ENCODE peak calls at places on chromosome 11, in seven cellular contexts. One of them, this sample, is unnamed. For H3K9me3 and H3K4me1, the result is how much of the 10 kb centered on the place peaks cover.

GRCh38 chr11:8262552-8263108 is 1.0 kb downstream of the LMO1 start:
- DNase-seq in fibroblast of lung: peak
- DNase-seq in adrenal gland: peak
- DNase-seq in CD4-positive, alpha-beta memory T cell: no peak
- DNase-seq in IMR-90: peak
- DNase-seq in body of pancreas: peak
- DNase-seq in hepatocyte: peak
- DNase-seq in this sample: peak

GRCh38 chr11:116232364-116232801 is 540.4 kb downstream of the BUD13 start:
- DNase-seq in fibroblast of lung: peak
- DNase-seq in adrenal gland: no peak
- DNase-seq in CD4-positive, alpha-beta memory T cell: no peak
- DNase-seq in IMR-90: no peak
- DNase-seq in body of pancreas: no peak
- DNase-seq in hepatocyte: peak
- DNase-seq in this sample: no peak

GRCh38 chr11:32960553-32961164 is 55.0 kb upstream of the DEPDC7 start:
- DNase-seq in fibroblast of lung: peak
- DNase-seq in adrenal gland: no peak
- DNase-seq in CD4-positive, alpha-beta memory T cell: peak
- DNase-seq in IMR-90: peak
- DNase-seq in body of pancreas: no peak
- DNase-seq in hepatocyte: peak
- DNase-seq in this sample: no peak

GRCh38 chr11:73308003-73308962 is at the start of gene ARHGEF17:
- DNase-seq in fibroblast of lung: peak
- DNase-seq in adrenal gland: peak
- DNase-seq in CD4-positive, alpha-beta memory T cell: peak
- DNase-seq in IMR-90: peak
- DNase-seq in body of pancreas: peak
- DNase-seq in hepatocyte: peak
- DNase-seq in this sample: peak

GRCh38 chr11:74680035-74680671 is 51.1 kb downstream of the CHRDL2 start:
- DNase-seq in fibroblast of lung: no peak
- DNase-seq in adrenal gland: peak
- DNase-seq in CD4-positive, alpha-beta memory T cell: no peak
- DNase-seq in IMR-90: no peak
- DNase-seq in body of pancreas: peak
- DNase-seq in hepatocyte: no peak
- DNase-seq in this sample: peak

GRCh38 chr11:57174656-57175055 is 7.1 kb upstream of the LRRC55 start:
- DNase-seq in fibroblast of lung: no peak
- DNase-seq in adrenal gland: no peak
- DNase-seq in CD4-positive, alpha-beta memory T cell: no peak
- DNase-seq in IMR-90: no peak
- DNase-seq in body of pancreas: no peak
- DNase-seq in hepatocyte: no peak
- DNase-seq in this sample: no peak

GRCh38 chr11:47863189-47863892 is 15.2 kb upstream of the NUP160 start:
- DNase-seq in fibroblast of lung: peak
- DNase-seq in adrenal gland: no peak
- DNase-seq in CD4-positive, alpha-beta memory T cell: peak
- DNase-seq in IMR-90: peak
- DNase-seq in body of pancreas: no peak
- DNase-seq in hepatocyte: peak
- DNase-seq in this sample: no peak

GRCh38 chr11:120184371-120184945 is 26.4 kb upstream of the OAF start:
- DNase-seq in fibroblast of lung: no peak
- DNase-seq in adrenal gland: peak
- DNase-seq in CD4-positive, alpha-beta memory T cell: no peak
- DNase-seq in IMR-90: no peak
- DNase-seq in body of pancreas: peak
- DNase-seq in hepatocyte: no peak
- DNase-seq in this sample: no peak

GRCh38 chr11:73854680-73855079 is 22.0 kb downstream of the COA4 start:
- DNase-seq in fibroblast of lung: peak
- DNase-seq in adrenal gland: no peak
- DNase-seq in CD4-positive, alpha-beta memory T cell: no peak
- DNase-seq in IMR-90: peak
- DNase-seq in body of pancreas: no peak
- DNase-seq in hepatocyte: no peak
- DNase-seq in this sample: no peak

GRCh38 chr11:72832301-72833082 is 18.3 kb downstream of the ATG16L2 start:
- DNase-seq in fibroblast of lung: no peak
- DNase-seq in adrenal gland: no peak
- DNase-seq in CD4-positive, alpha-beta memory T cell: no peak
- DNase-seq in IMR-90: no peak
- DNase-seq in body of pancreas: no peak
- DNase-seq in hepatocyte: no peak
- DNase-seq in this sample: no peak

GRCh38 chr11:73299751-73300150 is 8.3 kb upstream of the ARHGEF17 start:
- DNase-seq in fibroblast of lung: no peak
- DNase-seq in adrenal gland: no peak
- DNase-seq in CD4-positive, alpha-beta memory T cell: no peak
- DNase-seq in IMR-90: no peak
- DNase-seq in body of pancreas: no peak
- DNase-seq in hepatocyte: no peak
- DNase-seq in this sample: no peak

GRCh38 chr11:11010624-11011127 is 152.8 kb upstream of the ZBED5 start:
- DNase-seq in fibroblast of lung: peak
- DNase-seq in adrenal gland: no peak
- DNase-seq in CD4-positive, alpha-beta memory T cell: no peak
- DNase-seq in IMR-90: peak
- DNase-seq in body of pancreas: no peak
- DNase-seq in hepatocyte: peak
- DNase-seq in this sample: peak

GRCh38 chr11:34653031-34653430 is 32.1 kb downstream of the EHF start:
- DNase-seq in fibroblast of lung: no peak
- DNase-seq in adrenal gland: no peak
- DNase-seq in CD4-positive, alpha-beta memory T cell: no peak
- DNase-seq in IMR-90: no peak
- DNase-seq in body of pancreas: no peak
- DNase-seq in hepatocyte: no peak
- DNase-seq in this sample: no peak

GRCh38 chr11:70644343-70645060 is 246.2 kb downstream of the CTTN start:
- DNase-seq in fibroblast of lung: no peak
- DNase-seq in adrenal gland: no peak
- DNase-seq in CD4-positive, alpha-beta memory T cell: no peak
- DNase-seq in IMR-90: no peak
- DNase-seq in body of pancreas: no peak
- DNase-seq in hepatocyte: no peak
- DNase-seq in this sample: no peak
- H3K9me3 ChIP-seq in fibroblast of lung: under half
- H3K9me3 ChIP-seq in adrenal gland: under half
- H3K9me3 ChIP-seq in CD4-positive, alpha-beta memory T cell: under half
- H3K9me3 ChIP-seq in IMR-90: under half
- H3K9me3 ChIP-seq in body of pancreas: under half
- H3K9me3 ChIP-seq in hepatocyte: under half
- H3K9me3 ChIP-seq in this sample: under half

GRCh38 chr11:68859123-68859522 is 17.4 kb upstream of the CPT1A start:
- DNase-seq in fibroblast of lung: no peak
- DNase-seq in adrenal gland: no peak
- DNase-seq in CD4-positive, alpha-beta memory T cell: no peak
- DNase-seq in IMR-90: no peak
- DNase-seq in body of pancreas: no peak
- DNase-seq in hepatocyte: no peak
- DNase-seq in this sample: no peak

GRCh38 chr11:68857037-68857586 is 15.4 kb upstream of the CPT1A start:
- DNase-seq in fibroblast of lung: no peak
- DNase-seq in adrenal gland: no peak
- DNase-seq in CD4-positive, alpha-beta memory T cell: no peak
- DNase-seq in IMR-90: no peak
- DNase-seq in body of pancreas: no peak
- DNase-seq in hepatocyte: no peak
- DNase-seq in this sample: no peak

GRCh38 chr11:68852628-68853027 is 10.9 kb upstream of the CPT1A start:
- DNase-seq in fibroblast of lung: no peak
- DNase-seq in adrenal gland: no peak
- DNase-seq in CD4-positive, alpha-beta memory T cell: no peak
- DNase-seq in IMR-90: no peak
- DNase-seq in body of pancreas: no peak
- DNase-seq in hepatocyte: no peak
- DNase-seq in this sample: no peak

GRCh38 chr11:68855205-68855978 is 13.7 kb upstream of the CPT1A start:
- DNase-seq in fibroblast of lung: peak
- DNase-seq in adrenal gland: no peak
- DNase-seq in CD4-positive, alpha-beta memory T cell: no peak
- DNase-seq in IMR-90: peak
- DNase-seq in body of pancreas: peak
- DNase-seq in hepatocyte: peak
- DNase-seq in this sample: peak

GRCh38 chr11:68854273-68854958 is 12.7 kb upstream of the CPT1A start:
- DNase-seq in fibroblast of lung: no peak
- DNase-seq in adrenal gland: no peak
- DNase-seq in CD4-positive, alpha-beta memory T cell: no peak
- DNase-seq in IMR-90: no peak
- DNase-seq in body of pancreas: no peak
- DNase-seq in hepatocyte: no peak
- DNase-seq in this sample: no peak
- H3K4me3 ChIP-seq in fibroblast of lung: no peak
- H3K4me3 ChIP-seq in adrenal gland: peak
- H3K4me3 ChIP-seq in CD4-positive, alpha-beta memory T cell: no peak
- H3K4me3 ChIP-seq in IMR-90: no peak
- H3K4me3 ChIP-seq in body of pancreas: no peak
- H3K4me3 ChIP-seq in hepatocyte: peak
- H3K4me3 ChIP-seq in this sample: peak

GRCh38 chr11:118074091-118074685 is 2.7 kb upstream of the TMPRSS4 start:
- DNase-seq in fibroblast of lung: no peak
- DNase-seq in adrenal gland: no peak
- DNase-seq in CD4-positive, alpha-beta memory T cell: no peak
- DNase-seq in IMR-90: no peak
- DNase-seq in body of pancreas: no peak
- DNase-seq in hepatocyte: no peak
- DNase-seq in this sample: no peak
- H3K4me1 ChIP-seq in fibroblast of lung: under half
- H3K4me1 ChIP-seq in adrenal gland: under half
- H3K4me1 ChIP-seq in CD4-positive, alpha-beta memory T cell: under half
- H3K4me1 ChIP-seq in IMR-90: under half
- H3K4me1 ChIP-seq in body of pancreas: under half
- H3K4me1 ChIP-seq in hepatocyte: under half
- H3K4me1 ChIP-seq in this sample: under half

GRCh38 chr11:35766651-35767050 is 104.1 kb downstream of the TRIM44 start:
- DNase-seq in fibroblast of lung: no peak
- DNase-seq in adrenal gland: no peak
- DNase-seq in CD4-positive, alpha-beta memory T cell: no peak
- DNase-seq in IMR-90: no peak
- DNase-seq in body of pancreas: no peak
- DNase-seq in hepatocyte: no peak
- DNase-seq in this sample: no peak

DNA sequence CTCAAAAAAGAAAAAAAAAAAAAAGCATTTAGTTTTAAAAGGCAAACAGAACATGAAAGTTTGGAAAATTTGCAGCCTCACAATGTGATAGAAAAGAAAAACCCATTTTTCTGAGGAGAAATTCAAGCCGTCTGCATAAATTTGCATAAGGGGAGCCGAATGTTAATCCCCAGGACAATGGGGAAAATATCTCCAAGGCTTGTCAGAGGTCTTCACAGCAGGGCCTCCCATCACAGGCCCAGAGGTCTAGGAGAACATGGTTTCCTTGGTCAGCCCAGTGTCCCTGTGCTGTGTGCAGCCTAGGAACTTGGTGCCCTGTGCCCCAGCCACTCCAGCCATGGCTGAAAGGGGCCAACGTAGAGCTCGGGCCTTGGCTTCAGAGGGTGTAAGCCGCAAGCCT is 109.1 kb downstream of the TRIM44 start:
- DNase-seq in fibroblast of lung: no peak
- DNase-seq in adrenal gland: no peak
- DNase-seq in CD4-positive, alpha-beta memory T cell: no peak
- DNase-seq in IMR-90: no peak
- DNase-seq in body of pancreas: no peak
- DNase-seq in hepatocyte: no peak
- DNase-seq in this sample: no peak
- H3K9me3 ChIP-seq in fibroblast of lung: under half
- H3K9me3 ChIP-seq in adrenal gland: under half
- H3K9me3 ChIP-seq in CD4-positive, alpha-beta memory T cell: under half
- H3K9me3 ChIP-seq in IMR-90: under half
- H3K9me3 ChIP-seq in body of pancreas: under half
- H3K9me3 ChIP-seq in hepatocyte: under half
- H3K9me3 ChIP-seq in this sample: under half

DNA sequence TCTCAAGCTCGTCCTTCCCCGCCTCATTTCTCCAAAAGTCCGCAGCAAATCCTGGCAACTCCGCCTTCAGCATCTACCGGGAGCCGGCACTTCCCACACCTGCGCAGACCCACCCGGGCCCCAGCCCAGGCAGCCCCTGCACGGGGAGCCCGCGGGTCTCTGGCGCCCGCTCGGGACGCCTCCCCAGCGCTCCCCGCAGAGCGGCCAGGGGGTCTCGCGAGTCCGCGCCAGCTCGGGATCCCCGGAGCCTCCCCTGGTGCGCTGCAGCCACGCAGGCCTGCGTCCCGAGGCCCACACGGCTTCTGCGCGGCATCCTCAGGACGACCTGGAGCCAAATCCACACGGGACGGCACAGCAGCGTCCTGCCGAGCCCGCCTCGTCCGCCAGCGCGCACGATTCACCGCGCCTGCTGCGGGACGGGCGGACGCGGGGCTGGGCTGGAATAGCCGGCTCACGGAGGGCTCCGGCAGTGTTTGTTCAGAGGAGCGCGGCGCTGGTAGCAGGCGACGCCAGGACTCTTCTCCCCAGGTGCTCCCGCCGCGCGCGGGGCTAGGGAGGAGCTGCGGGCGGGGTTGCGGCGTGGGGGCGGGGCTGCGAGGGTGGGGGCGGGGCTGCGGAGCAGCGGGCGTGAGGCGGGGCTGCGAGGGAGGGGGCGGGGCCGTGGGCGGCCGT is 810 bp upstream of the PHRF1 start:
- DNase-seq in fibroblast of lung: no peak
- DNase-seq in adrenal gland: peak
- DNase-seq in CD4-positive, alpha-beta memory T cell: no peak
- DNase-seq in IMR-90: no peak
- DNase-seq in body of pancreas: no peak
- DNase-seq in hepatocyte: no peak
- DNase-seq in this sample: peak
- H3K4me3 ChIP-seq in fibroblast of lung: peak
- H3K4me3 ChIP-seq in adrenal gland: peak
- H3K4me3 ChIP-seq in CD4-positive, alpha-beta memory T cell: peak
- H3K4me3 ChIP-seq in IMR-90: peak
- H3K4me3 ChIP-seq in body of pancreas: peak
- H3K4me3 ChIP-seq in hepatocyte: peak
- H3K4me3 ChIP-seq in this sample: peak

DNA sequence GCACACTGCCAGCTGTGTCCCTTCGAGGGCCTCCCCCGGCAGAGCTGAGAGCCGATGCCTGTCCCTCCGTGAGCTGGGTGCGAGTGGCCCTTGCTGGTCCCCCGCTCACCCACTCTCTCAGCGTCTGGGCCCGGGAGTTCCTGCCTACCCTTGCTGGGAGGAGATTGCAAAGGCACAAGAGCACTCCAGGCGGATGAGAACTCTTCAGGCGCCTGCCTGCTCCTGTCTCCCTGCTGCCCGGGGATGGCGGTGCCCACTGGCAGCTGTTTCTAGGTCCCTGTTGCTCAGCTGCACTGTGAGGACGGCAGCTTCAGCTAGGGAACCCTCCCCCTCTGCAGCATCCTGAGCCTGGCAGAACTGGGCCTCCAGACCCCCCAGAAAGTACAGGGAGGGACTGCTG is 61.1 kb downstream of the FLRT1 start:
- DNase-seq in fibroblast of lung: no peak
- DNase-seq in adrenal gland: no peak
- DNase-seq in CD4-positive, alpha-beta memory T cell: no peak
- DNase-seq in IMR-90: no peak
- DNase-seq in body of pancreas: no peak
- DNase-seq in hepatocyte: no peak
- DNase-seq in this sample: no peak
- H3K4me1 ChIP-seq in fibroblast of lung: under half
- H3K4me1 ChIP-seq in adrenal gland: under half
- H3K4me1 ChIP-seq in CD4-positive, alpha-beta memory T cell: under half
- H3K4me1 ChIP-seq in IMR-90: under half
- H3K4me1 ChIP-seq in body of pancreas: under half
- H3K4me1 ChIP-seq in hepatocyte: under half
- H3K4me1 ChIP-seq in this sample: under half

GRCh38 chr11:100671471-100671870 is 15.6 kb upstream of the ARHGAP42 start:
- DNase-seq in fibroblast of lung: peak
- DNase-seq in adrenal gland: no peak
- DNase-seq in CD4-positive, alpha-beta memory T cell: no peak
- DNase-seq in IMR-90: peak
- DNase-seq in body of pancreas: no peak
- DNase-seq in hepatocyte: no peak
- DNase-seq in this sample: no peak
- H3K9me3 ChIP-seq in fibroblast of lung: under half
- H3K9me3 ChIP-seq in adrenal gland: under half
- H3K9me3 ChIP-seq in CD4-positive, alpha-beta memory T cell: under half
- H3K9me3 ChIP-seq in IMR-90: under half
- H3K9me3 ChIP-seq in body of pancreas: under half
- H3K9me3 ChIP-seq in hepatocyte: under half
- H3K9me3 ChIP-seq in this sample: under half